ENCODE peak calls at places on chromosomes 11 and 22, in nine cellular contexts. M, S, K, Z, V, E, A, L and N are unnamed samples.

GRCh38 chr11:106087815-106088435 is 10.5 kb downstream of the AASDHPPT start:
- DNase-seq in L (peak; percentile 51), A (no peak), V (peak; percentile 72), Z (peak; percentile 70), S (peak; percentile 46), E (peak; percentile 20), M (peak; percentile 70), K (peak; percentile 64), N (peak; percentile 78)

GRCh38 chr11:13939952-13940610 is 22.4 kb upstream of the SPON1 start:
- DNase-seq in S (no peak), E (no peak), L (no peak), K (no peak), Z (no peak), V (no peak), A (no peak), M (no peak), N (no peak)

GRCh38 chr22:35531202-35531601 is 9.4 kb upstream of the RASD2 start:
- DNase-seq in K (no peak), M (no peak), L (no peak), Z (no peak), S (no peak), E (no peak), A (no peak), V (no peak), N (no peak)

GRCh38 chr22:42368379-42369249 is 63.6 kb downstream of the NFAM1 start:
- DNase-seq in Z (no peak), M (no peak), S (peak; percentile 22), E (no peak), K (peak; percentile 89), V (no peak), L (no peak), A (no peak), N (no peak)

GRCh38 chr11:106961518-106961917 is 56.8 kb downstream of the GUCY1A2 start:
- DNase-seq in A (peak; percentile 47), S (no peak), L (peak; percentile 76), V (peak; percentile 10), E (no peak), M (no peak), Z (peak; percentile 91), K (no peak), N (peak; percentile 90)

GRCh38 chr22:48748113-48748859 is 1079.4 kb downstream of the BRD1 start:
- DNase-seq in L (no peak), A (no peak), Z (no peak), K (no peak), M (no peak), S (peak; percentile 2), V (no peak), E (no peak), N (no peak)

GRCh38 chr11:69516526-69516925 is 35.1 kb downstream of the LINC01488 start:
- DNase-seq in L (no peak), K (no peak), V (no peak), A (no peak), S (no peak), Z (peak; percentile 87), E (no peak), M (no peak), N (no peak)

GRCh38 chr11:107598225-107599139 is 7.5 kb downstream of the ELMOD1 start:
- DNase-seq in E (no peak), M (no peak), S (no peak), K (peak; percentile 87), A (no peak), L (no peak), Z (no peak), V (peak; percentile 63), N (no peak)

GRCh38 chr22:21652547-21653545 is 10.7 kb downstream of the SDF2L1 start:
- DNase-seq in M (no peak), E (no peak), K (no peak), S (no peak), L (no peak), V (no peak), A (no peak), Z (no peak), N (no peak)

GRCh38 chr22:41917906-41918791 is 3.3 kb upstream of the SHISA8 start:
- DNase-seq in K (no peak), M (no peak), V (peak; percentile 64), S (no peak), A (no peak), L (peak; percentile 33), Z (peak; percentile 48), E (no peak), N (peak; percentile 58)

GRCh38 chr11:120028181-120028935 is 109.6 kb downstream of the TRIM29 start:
- DNase-seq in K (peak; percentile 31), E (no peak), S (no peak), A (no peak), M (no peak), L (no peak), V (no peak), Z (no peak), N (no peak)

GRCh38 chr11:119584193-119585037 is 144.6 kb downstream of the NECTIN1 start:
- DNase-seq in E (no peak), K (peak; percentile 89), A (peak; percentile 18), M (peak; percentile 33), Z (peak; percentile 39), V (peak; percentile 64), L (peak; percentile 79), S (no peak), N (peak; percentile 80)

GRCh38 chr11:4647795-4648194 is 4.0 kb downstream of the OR51E1 start:
- DNase-seq in K (no peak), Z (no peak), V (no peak), M (no peak), E (no peak), S (no peak), L (no peak), A (no peak), N (no peak)

GRCh38 chr22:49203863-49204598 is 623.6 kb downstream of the BRD1 start:
- DNase-seq in S (no peak), M (peak; percentile 4), V (no peak), E (no peak), L (no peak), K (peak; percentile 17), Z (no peak), A (no peak), N (no peak)

GRCh38 chr22:19717691-19718254 is 3.5 kb downstream of the SEPTIN5 start:
- DNase-seq in V (peak; percentile 62), M (peak; percentile 77), E (peak; percentile 53), L (no peak), Z (peak; percentile 50), S (peak; percentile 78), A (peak; percentile 7), K (peak; percentile 89), N (peak; percentile 61)
- TF ChIP-seq CTCF in V (peak; percentile 73), M (peak; percentile 95), E (peak; percentile 99), L (peak; percentile 59), Z (peak; percentile 46), S (peak; percentile 97), A (peak; percentile 69), K (peak; percentile 98), N (peak; percentile 74)

DNA sequence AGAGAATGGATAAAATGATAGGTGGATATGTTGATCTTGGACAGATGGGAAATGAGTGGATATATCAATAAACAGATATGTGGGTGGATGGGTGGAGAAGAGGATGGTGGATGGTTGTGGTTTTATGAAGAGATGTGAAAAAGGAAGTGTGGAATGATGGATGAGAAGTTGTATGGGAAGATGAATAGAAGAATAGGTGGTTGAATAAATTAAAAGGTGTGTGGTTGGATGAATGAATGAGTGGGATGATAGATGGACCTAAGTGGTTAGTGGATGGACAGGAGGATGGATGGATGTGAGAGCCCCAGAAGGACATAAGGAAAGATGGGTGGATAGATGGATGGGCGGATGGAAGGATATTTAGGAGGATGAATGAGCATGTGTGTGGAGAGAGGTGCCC is 913 bp upstream of the CD44 start:
- DNase-seq in K (no peak), V (no peak), S (no peak), Z (no peak), L (no peak), A (no peak), E (no peak), M (no peak), N (no peak)
- H3K4me3 ChIP-seq in K (no peak overlapping the region), V (no peak overlapping the region), S (no peak overlapping the region), Z (peak overlapping the region; percentile 100), L (peak overlapping the region; percentile 96), A (peak overlapping the region; percentile 98), E (peak overlapping the region; percentile 76), M (no peak overlapping the region), N (peak overlapping the region; percentile 98)

DNA sequence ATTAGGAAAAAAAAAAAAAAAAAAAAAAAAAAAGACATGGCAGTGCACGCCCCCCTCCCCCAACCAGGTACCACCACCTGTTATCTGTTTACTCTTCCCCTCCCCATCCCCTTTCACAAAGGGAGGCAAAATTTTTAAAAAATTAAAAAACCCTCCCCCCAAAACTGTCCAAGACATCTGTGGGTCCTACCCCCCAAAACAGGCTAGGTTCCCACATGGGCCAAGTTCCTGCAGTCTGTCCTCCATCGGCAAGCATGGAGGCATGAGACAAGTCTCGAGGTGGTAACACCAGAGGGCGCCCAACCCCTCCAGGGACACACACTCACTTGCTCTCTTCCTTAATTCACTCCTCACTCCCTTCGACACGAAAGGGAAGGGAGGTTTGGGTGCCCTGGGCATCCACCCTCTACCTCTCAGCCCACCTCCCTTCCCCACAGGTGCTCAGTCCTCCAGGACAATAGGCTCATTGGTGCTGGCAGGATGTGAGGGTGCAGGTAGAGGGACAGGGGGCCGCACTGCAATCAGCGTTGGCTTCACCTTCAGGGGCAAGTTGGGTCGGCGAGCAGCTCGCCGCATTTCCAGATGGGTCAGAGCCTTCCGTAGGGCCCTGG is 2.2 kb upstream of the TUT1 start:
- DNase-seq in S (peak; percentile 81), K (peak; percentile 93), Z (peak; percentile 83), E (peak; percentile 71), A (peak; percentile 33), L (no peak), V (peak; percentile 73), M (peak; percentile 83), N (peak; percentile 76)
- TF ChIP-seq CTCF in S (peak; percentile 52), K (peak; percentile 88), Z (peak; percentile 66), E (peak; percentile 75), A (peak; percentile 68), L (peak; percentile 71), V (peak; percentile 54), M (peak; percentile 57), N (peak; percentile 59)

GRCh38 chr11:101582242-101583052 is 1.4 kb downstream of the TRPC6 start:
- DNase-seq in A (no peak), K (peak; percentile 71), V (no peak), M (no peak), E (no peak), L (no peak), Z (peak; percentile 23), S (no peak), N (no peak)

GRCh38 chr11:101586965-101587364 is 3.2 kb upstream of the TRPC6 start:
- DNase-seq in L (no peak), S (no peak), E (no peak), V (no peak), A (no peak), K (no peak), M (no peak), Z (no peak), N (no peak)

GRCh38 chr11:101583180-101584128 is at the start of gene TRPC6:
- DNase-seq in A (no peak), S (no peak), E (no peak), L (no peak), Z (peak; percentile 11), K (peak; percentile 87), M (no peak), V (no peak), N (no peak)

GRCh38 chr11:101584651-101585050 is 844 bp upstream of the TRPC6 start:
- DNase-seq in K (no peak), L (no peak), Z (no peak), V (no peak), M (no peak), S (no peak), A (no peak), E (no peak), N (no peak)

DNA sequence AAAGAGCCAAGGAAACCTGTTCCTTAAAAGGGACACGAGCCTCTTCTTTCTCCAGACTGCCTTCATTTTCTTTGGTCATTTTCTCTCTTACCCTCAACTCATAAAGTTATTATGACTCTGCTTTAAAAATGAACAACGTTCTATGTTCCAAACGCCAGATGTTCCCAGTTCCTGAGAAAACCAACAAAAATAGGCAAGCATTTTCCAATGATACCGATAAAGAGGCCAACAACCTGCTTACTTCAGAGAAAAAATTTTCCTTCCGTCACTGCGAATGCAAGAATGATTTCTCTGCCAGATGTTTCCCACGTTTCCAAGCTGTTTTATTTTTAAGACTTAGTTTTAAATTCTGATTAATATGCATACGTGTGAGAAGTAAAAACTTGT is 315 bp upstream of the TRPC6 start:
- DNase-seq in V (no peak), A (no peak), K (no peak), S (no peak), E (no peak), Z (no peak), L (no peak), M (no peak), N (no peak)
- H3K4me3 ChIP-seq in V (no peak overlapping the region), A (peak overlapping the region; percentile 69), K (peak overlapping the region; percentile 81), S (no peak overlapping the region), E (peak overlapping the region; percentile 58), Z (no peak overlapping the region), L (peak overlapping the region; percentile 47), M (no peak overlapping the region), N (no peak overlapping the region)